ENCODE peak calls at places on chromosome 19, in six cellular contexts. O is activated effector memory CD4-positive, alpha-beta T cell treated with Interleukin-2 at 50 U/mL for 16 hours; Q is GM19239; Z is activated T-cell treated with anti-CD3 and anti-CD28 coated beads, Interleukin-2, amount 50 U/mL, for 48 hours; E is left colon; K is nucleus accumbens. S is an unnamed sample.

GRCh38 chr19:35153701-35154534 is 617 bp upstream of the FXYD5 start:
- DNase-seq in O (peak; percentile 65), Q (peak; percentile 77), Z (peak; percentile 88), E (peak; percentile 35), K (no peak), S (no peak)

GRCh38 chr19:1069009-1069779 is 2.2 kb downstream of the ARHGAP45 start:
- DNase-seq in O (peak; percentile 76), Q (peak; percentile 88), Z (peak; percentile 58), E (peak; percentile 81), K (no peak), S (no peak)

GRCh38 chr19:57099199-57099661 is 20.6 kb upstream of the USP29 start:
- DNase-seq in O (peak; percentile 10), Q (peak; percentile 44), Z (peak; percentile 76), E (no peak), K (peak; percentile 51), S (peak; percentile 35)

GRCh38 chr19:33465371-33465770 is 56.2 kb downstream of the PEPD start:
- DNase-seq in O (no peak), Q (no peak), Z (no peak), E (peak; percentile 4), K (no peak), S (no peak)

GRCh38 chr19:16899566-16900075 is 10.8 kb downstream of the F2RL3 start:
- DNase-seq in O (no peak), Q (peak; percentile 74), Z (peak; percentile 45), E (no peak), K (no peak), S (peak; percentile 11)

GRCh38 chr19:52689804-52690394 is 44.9 kb downstream of the ZNF611 start:
- DNase-seq in O (no peak), Q (peak; percentile 13), Z (peak; percentile 50), E (peak; percentile 52), K (no peak), S (no peak)

GRCh38 chr19:43681826-43682225 is 11.9 kb upstream of the PLAUR start:
- DNase-seq in O (no peak), Q (no peak), Z (no peak), E (no peak), K (no peak), S (no peak)

GRCh38 chr19:6214881-6215541 is 64.8 kb downstream of the MLLT1 start:
- DNase-seq in O (no peak), Q (no peak), Z (no peak), E (no peak), K (no peak), S (no peak)

GRCh38 chr19:13888281-13888680 is 11.3 kb downstream of the NANOS3 start:
- DNase-seq in O (no peak), Q (no peak), Z (no peak), E (peak; percentile 90), K (no peak), S (no peak)

GRCh38 chr19:10110972-10111317 is 548 bp upstream of the P2RY11 start:
- DNase-seq in O (no peak), Q (no peak), Z (no peak), E (no peak), K (no peak), S (no peak)

GRCh38 chr19:30881281-30881680 is 468.0 kb downstream of the TSHZ3 start:
- DNase-seq in O (no peak), Q (no peak), Z (no peak), E (no peak), K (no peak), S (no peak)

GRCh38 chr19:42175952-42176648 is 41.4 kb downstream of the DEDD2 start:
- DNase-seq in O (no peak), Q (no peak), Z (no peak), E (no peak), K (no peak), S (peak; percentile 8)

GRCh38 chr19:50286443-50286842 is 42.7 kb downstream of the KCNC3 start:
- DNase-seq in O (no peak), Q (no peak), Z (no peak), E (no peak), K (no peak), S (no peak)

GRCh38 chr19:17933414-17934129 is 757 bp downstream of the CCDC124 start:
- DNase-seq in O (no peak), Q (no peak), Z (no peak), E (no peak), K (no peak), S (peak; percentile 66)

GRCh38 chr19:42406111-42406510 is 16.0 kb upstream of the CNFN start:
- DNase-seq in O (no peak), Q (no peak), Z (no peak), E (no peak), K (no peak), S (no peak)

GRCh38 chr19:14686411-14686810 is 3.4 kb upstream of the ZNF333 start:
- DNase-seq in O (no peak), Q (no peak), Z (peak; percentile 46), E (no peak), K (no peak), S (peak; percentile 16)

GRCh38 chr19:50377051-50377441 is 789 bp downstream of the NR1H2 start:
- DNase-seq in O (peak; percentile 19), Q (no peak), Z (peak; percentile 63), E (peak; percentile 57), K (no peak), S (no peak)

GRCh38 chr19:46739290-46739771 is 6.5 kb upstream of the FKRP start:
- DNase-seq in O (no peak), Q (no peak), Z (no peak), E (no peak), K (no peak), S (no peak)

GRCh38 chr19:41367848-41368301 is 3.9 kb upstream of the B9D2 start:
- DNase-seq in O (no peak), Q (no peak), Z (no peak), E (no peak), K (no peak), S (peak; percentile 72)

GRCh38 chr19:51726049-51726448 is 2.3 kb upstream of the HAS1 start:
- DNase-seq in O (no peak), Q (no peak), Z (no peak), E (peak; percentile 40), K (peak; percentile 9), S (peak; percentile 96)

GRCh38 chr19:30719189-30719990 is 347.2 kb downstream of the ZNF536 start:
- DNase-seq in O (no peak), Q (no peak), Z (peak; percentile 20), E (peak; percentile 43), K (no peak), S (peak; percentile 3)

GRCh38 chr19:55603581-55604292 is 1.7 kb upstream of the ZNF865 start:
- DNase-seq in O (no peak), Q (no peak), Z (no peak), E (peak; percentile 33), K (no peak), S (no peak)

GRCh38 chr19:15456871-15457700 is 7.3 kb downstream of the RASAL3 start:
- DNase-seq in O (no peak), Q (no peak), Z (no peak), E (peak; percentile 58), K (no peak), S (no peak)

GRCh38 chr19:46374526-46375475 is 27.9 kb downstream of the PPP5C start:
- DNase-seq in O (no peak), Q (no peak), Z (no peak), E (no peak), K (no peak), S (no peak)

GRCh38 chr19:1445932-1446712 is 3.8 kb upstream of the APC2 start:
- DNase-seq in O (no peak), Q (no peak), Z (no peak), E (no peak), K (peak; percentile 24), S (no peak)

GRCh38 chr19:512548-513365 is 5.5 kb downstream of the TPGS1 start:
- DNase-seq in O (no peak), Q (no peak), Z (no peak), E (no peak), K (no peak), S (no peak)

GRCh38 chr19:43354305-43354627 is 780 bp downstream of the CD177 start:
- DNase-seq in O (no peak), Q (no peak), Z (no peak), E (peak; percentile 64), K (no peak), S (no peak)

GRCh38 chr19:15466851-15467733 is 2.7 kb upstream of the RASAL3 start:
- DNase-seq in O (peak; percentile 50), Q (no peak), Z (peak; percentile 58), E (no peak), K (no peak), S (peak; percentile 50)

GRCh38 chr19:8423821-8424223 is 10.7 kb downstream of the MARCHF2 start:
- DNase-seq in O (no peak), Q (no peak), Z (no peak), E (peak; percentile 84), K (no peak), S (peak; percentile 98)

GRCh38 chr19:3453840-3454239 is 26.5 kb downstream of the SMIM24 start:
- DNase-seq in O (no peak), Q (no peak), Z (no peak), E (no peak), K (no peak), S (no peak)

GRCh38 chr19:41701401-41702075 is 6.9 kb upstream of the CEACAM5 start:
- DNase-seq in O (no peak), Q (no peak), Z (peak; percentile 24), E (peak; percentile 27), K (no peak), S (no peak)

GRCh38 chr19:50357178-50358100 is 8.0 kb downstream of the NAPSA start:
- DNase-seq in O (peak; percentile 81), Q (no peak), Z (peak; percentile 94), E (peak; percentile 65), K (peak; percentile 58), S (peak; percentile 46)

GRCh38 chr19:34489175-34489574 is 7.6 kb downstream of the WTIP start:
- DNase-seq in O (no peak), Q (no peak), Z (no peak), E (no peak), K (no peak), S (no peak)

GRCh38 chr19:6997679-6998445 is 23.4 kb downstream of the MBD3L2B start:
- DNase-seq in O (no peak), Q (no peak), Z (no peak), E (no peak), K (no peak), S (peak; percentile 3)

GRCh38 chr19:8321760-8322637 is 703 bp downstream of the RPS28 start:
- DNase-seq in O (no peak), Q (no peak), Z (peak; percentile 35), E (no peak), K (no peak), S (no peak)

S was measured in LHCN-M2.